ENCODE peak calls at places on chromosomes 3 and 15, in five cellular contexts. M, J, O, I and Z are unnamed samples.

GRCh38 chr3:101170047-101170771 is 150.2 kb downstream of the IMPG2 start:
- DNase-seq in M (no peak), J (no peak), O (no peak), I (no peak), Z (no peak)

GRCh38 chr15:42130246-42130986 is 26.0 kb downstream of the PLA2G4F start:
- DNase-seq in M (no peak), J (no peak), O (no peak), I (no peak), Z (no peak)

GRCh38 chr15:32683231-32683630 is 34.6 kb upstream of the GREM1 start:
- DNase-seq in M (no peak), J (no peak), O (no peak), I (no peak), Z (no peak)

GRCh38 chr3:81380234-81380633 is 381.2 kb downstream of the GBE1 start:
- DNase-seq in M (no peak), J (no peak), O (no peak), I (no peak), Z (no peak)

GRCh38 chr15:31306426-31307269 is 20.0 kb upstream of the KLF13 start:
- DNase-seq in M (peak), J (no peak), O (no peak), I (no peak), Z (no peak)

GRCh38 chr3:88785841-88786240 is 321.6 kb upstream of the EPHA3 start:
- DNase-seq in M (no peak), J (no peak), O (no peak), I (no peak), Z (no peak)

GRCh38 chr3:89059201-89059600 is 48.2 kb upstream of the EPHA3 start:
- DNase-seq in M (peak), J (peak), O (no peak), I (no peak), Z (no peak)

GRCh38 chr15:67761343-67761742 is 64.0 kb upstream of the SKOR1 start:
- DNase-seq in M (no peak), J (peak), O (peak), I (no peak), Z (no peak)

GRCh38 chr3:197088370-197088769 is 58.8 kb upstream of the MELTF start:
- DNase-seq in M (no peak), J (no peak), O (no peak), I (no peak), Z (no peak)

GRCh38 chr15:68114356-68114755 is 60.2 kb downstream of the PIAS1 start:
- DNase-seq in M (no peak), J (no peak), O (no peak), I (no peak), Z (no peak)

GRCh38 chr3:116000315-116000714 is 377.0 kb downstream of the GAP43 start:
- DNase-seq in M (peak), J (no peak), O (peak), I (no peak), Z (no peak)

GRCh38 chr3:52532838-52533622 is 627 bp downstream of the NT5DC2 start:
- DNase-seq in M (peak), J (no peak), O (no peak), I (no peak), Z (no peak)

GRCh38 chr15:101727186-101727585 is 2.9 kb upstream of the TARS3 start:
- DNase-seq in M (no peak), J (no peak), O (no peak), I (no peak), Z (no peak)

GRCh38 chr3:111072016-111072891 is 638 bp downstream of the NECTIN3 start:
- DNase-seq in M (peak), J (peak), O (peak), I (no peak), Z (peak)

GRCh38 chr15:101454365-101454764 is 35.1 kb downstream of the PCSK6 start:
- DNase-seq in M (no peak), J (no peak), O (no peak), I (peak), Z (no peak)

GRCh38 chr3:99842826-99843589 is 25.3 kb downstream of the CMSS1 start:
- DNase-seq in M (peak), J (no peak), O (no peak), I (no peak), Z (no peak)

GRCh38 chr3:149516920-149517319 is 42.4 kb downstream of the TM4SF4 start:
- DNase-seq in M (no peak), J (no peak), O (peak), I (no peak), Z (no peak)

GRCh38 chr3:168495932-168496331 is 400.2 kb upstream of the GOLIM4 start:
- DNase-seq in M (no peak), J (no peak), O (no peak), I (no peak), Z (no peak)

GRCh38 chr3:147361671-147362420 is 44.5 kb downstream of the ZIC4 start:
- DNase-seq in M (peak), J (no peak), O (peak), I (no peak), Z (peak)

GRCh38 chr3:174846055-174846454 is 13.1 kb upstream of the NAALADL2 start:
- DNase-seq in M (no peak), J (no peak), O (no peak), I (no peak), Z (no peak)

GRCh38 chr3:43784640-43785011 is 93.9 kb downstream of the ABHD5 start:
- DNase-seq in M (no peak), J (no peak), O (no peak), I (no peak), Z (no peak)

GRCh38 chr3:61569856-61570255 is 8.5 kb downstream of the PTPRG start:
- DNase-seq in M (no peak), J (no peak), O (no peak), I (no peak), Z (no peak)

GRCh38 chr15:26870346-26870745 is 3.5 kb downstream of the GABRA5 start:
- DNase-seq in M (no peak), J (no peak), O (no peak), I (no peak), Z (no peak)

GRCh38 chr15:68414591-68414990 is 17.4 kb downstream of the ITGA11 start:
- DNase-seq in M (no peak), J (no peak), O (no peak), I (no peak), Z (no peak)

GRCh38 chr3:46076606-46077005 is 49.3 kb upstream of the XCR1 start:
- DNase-seq in M (no peak), J (no peak), O (no peak), I (no peak), Z (no peak)

GRCh38 chr15:95875141-95875643 is 455.3 kb upstream of the NR2F2 start:
- DNase-seq in M (peak), J (peak), O (no peak), I (no peak), Z (no peak)

GRCh38 chr3:195548496-195548895 is 5.4 kb upstream of the PPP1R2 start:
- DNase-seq in M (no peak), J (no peak), O (no peak), I (no peak), Z (no peak)
- H3K4me3 ChIP-seq in M (no peak), J (no peak), O (no peak), I (no peak), Z (no peak)

DNA sequence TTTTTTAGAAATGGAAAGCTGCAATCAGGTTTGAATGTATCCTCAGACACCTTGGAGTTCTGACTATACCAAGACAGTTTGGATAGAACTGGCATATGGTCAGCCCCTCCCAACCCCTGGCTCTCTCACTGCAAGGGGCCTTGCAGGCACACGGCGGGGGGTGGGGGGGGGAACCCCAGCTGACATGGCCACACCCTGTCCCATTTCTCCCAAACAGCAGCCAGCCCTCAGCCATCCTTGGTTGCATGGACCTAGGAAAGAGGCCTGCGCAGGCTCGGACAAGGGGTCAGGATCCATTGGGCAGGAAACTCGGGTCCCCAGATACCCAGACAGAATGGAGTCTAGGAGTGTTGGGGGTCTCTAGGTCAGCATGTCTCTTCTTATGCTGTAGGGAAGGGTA is 14.5 kb downstream of the CAND2 start:
- DNase-seq in M (no peak), J (no peak), O (no peak), I (no peak), Z (no peak)
- H3K27ac ChIP-seq in M (no peak), J (no peak), O (no peak), I (peak), Z (peak)

GRCh38 chr15:60316961-60317360 is 80.8 kb downstream of the ANXA2 start:
- DNase-seq in M (peak), J (no peak), O (no peak), I (no peak), Z (no peak)
- H3K4me3 ChIP-seq in M (no peak), J (no peak), O (no peak), I (no peak), Z (no peak)

GRCh38 chr3:87228316-87228715 is 1.2 kb downstream of the CHMP2B start:
- DNase-seq in M (peak), J (no peak), O (no peak), I (no peak), Z (no peak)
- H3K27ac ChIP-seq in M (peak), J (peak), O (peak), I (peak), Z (no peak)

GRCh38 chr15:97870771-97871170 is 89.7 kb upstream of the ARRDC4 start:
- DNase-seq in M (no peak), J (no peak), O (no peak), I (no peak), Z (no peak)

GRCh38 chr15:97874139-97874538 is 86.4 kb upstream of the ARRDC4 start:
- DNase-seq in M (no peak), J (no peak), O (no peak), I (no peak), Z (no peak)

GRCh38 chr15:97875513-97876285 is 84.8 kb upstream of the ARRDC4 start:
- DNase-seq in M (no peak), J (no peak), O (peak), I (no peak), Z (no peak)

GRCh38 chr15:97875025-97875512 is 85.4 kb upstream of the ARRDC4 start:
- DNase-seq in M (no peak), J (no peak), O (no peak), I (no peak), Z (no peak)
- H3K4me3 ChIP-seq in M (no peak), J (no peak), O (no peak), I (no peak), Z (no peak)

GRCh38 chr3:42007785-42008184 is 45.9 kb upstream of the ULK4 start:
- DNase-seq in M (no peak), J (no peak), O (no peak), I (no peak), Z (no peak)
- H3K27ac ChIP-seq in M (no peak), J (no peak), O (no peak), I (no peak), Z (no peak)

GRCh38 chr15:64749167-64749566 is 26.2 kb downstream of the RBPMS2 start:
- DNase-seq in M (peak), J (no peak), O (no peak), I (no peak), Z (no peak)
- H3K4me3 ChIP-seq in M (no peak), J (no peak), O (no peak), I (no peak), Z (no peak)

GRCh38 chr3:49899815-49900214 is 3.9 kb downstream of the MST1R start:
- DNase-seq in M (no peak), J (no peak), O (no peak), I (no peak), Z (no peak)

GRCh38 chr3:49901351-49902339 is 2.0 kb downstream of the MST1R start:
- DNase-seq in M (peak), J (no peak), O (no peak), I (no peak), Z (no peak)

GRCh38 chr3:49902511-49903345 is 945 bp downstream of the MST1R start:
- DNase-seq in M (no peak), J (no peak), O (peak), I (no peak), Z (no peak)

GRCh38 chr3:49903451-49904424 is at the start of gene MST1R:
- DNase-seq in M (peak), J (peak), O (peak), I (peak), Z (peak)

DNA sequence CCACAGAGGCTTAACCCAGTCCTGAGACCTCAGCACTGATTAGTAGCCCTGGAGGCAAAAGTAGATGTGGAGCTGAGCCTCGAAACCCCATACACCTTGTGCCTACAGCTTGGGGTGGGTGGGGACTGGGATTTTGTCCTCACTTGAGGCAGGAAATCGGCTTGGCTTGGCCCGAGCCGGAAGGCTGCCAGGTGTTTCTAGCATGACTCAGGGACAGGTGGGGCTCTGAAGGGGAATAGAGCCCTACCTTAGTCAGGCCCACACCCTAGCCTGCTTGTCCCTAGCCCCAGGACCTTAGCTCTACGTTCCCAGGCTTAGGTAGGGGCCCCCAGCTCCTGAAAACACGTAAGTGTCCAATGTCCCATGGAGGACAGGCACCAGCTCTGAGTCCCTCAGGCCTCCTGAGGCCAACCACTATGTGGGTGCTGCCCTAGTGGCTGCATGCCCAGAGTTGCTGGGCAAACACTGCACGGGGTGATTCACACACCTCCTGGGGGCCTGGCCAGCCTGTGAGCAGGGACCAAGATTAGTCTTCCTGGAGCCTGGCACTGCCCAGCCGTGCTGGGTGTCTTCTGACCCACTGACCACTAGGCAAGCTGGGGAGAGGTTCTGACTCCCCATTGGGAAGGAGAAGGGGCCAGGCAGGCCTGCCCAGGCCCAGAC is 3.1 kb downstream of the MST1R start:
- DNase-seq in M (peak), J (peak), O (peak), I (peak), Z (no peak)
- H3K27ac ChIP-seq in M (peak), J (peak), O (peak), I (peak), Z (no peak)

DNA sequence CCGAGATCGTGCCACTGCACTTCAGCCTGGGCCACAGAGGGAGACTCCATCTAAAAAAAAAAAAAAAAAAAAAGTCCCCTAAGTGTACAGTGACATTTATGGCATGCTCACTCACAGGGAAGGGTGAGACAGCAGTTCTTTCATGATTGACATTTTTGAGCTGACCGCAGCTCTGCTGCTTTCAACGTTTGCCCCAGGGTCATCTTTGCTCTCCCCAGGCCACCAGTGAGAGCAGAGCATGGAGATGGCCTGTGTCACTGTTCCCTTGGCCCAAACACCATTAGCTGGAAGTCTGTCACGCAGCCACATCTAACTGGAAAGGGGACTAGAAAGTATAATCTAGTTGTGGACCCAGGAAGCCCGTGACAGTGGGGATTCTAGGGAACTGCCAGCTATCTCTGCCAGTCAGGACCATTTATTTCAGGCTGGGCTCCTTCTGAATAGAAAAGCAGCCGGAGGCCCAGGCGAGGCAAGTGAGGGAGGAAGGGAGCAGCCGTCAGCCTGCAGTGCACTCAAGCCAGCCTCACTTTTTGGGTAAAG is 193.4 kb upstream of the HES1 start:
- DNase-seq in M (no peak), J (no peak), O (no peak), I (no peak), Z (no peak)
- H3K4me3 ChIP-seq in M (no peak), J (no peak), O (no peak), I (no peak), Z (no peak)

GRCh38 chr3:156497326-156497725 is 57.6 kb downstream of the SSR3 start:
- DNase-seq in M (no peak), J (no peak), O (no peak), I (no peak), Z (no peak)
- H3K27ac ChIP-seq in M (no peak), J (no peak), O (no peak), I (no peak), Z (no peak)